ENCODE peak calls at places on chromosomes 11 and 22, in four cellular contexts. G is SJSA1, Y is PC-3, O is NCI-H1417 treated with DMSO at 0.1 percent for 48 hours. U is an unnamed sample.

GRCh38 chr22:40107756-40108437 is 69.8 kb upstream of the TNRC6B start:
- DNase-seq in G (peak; percentile 54), Y (peak; percentile 40), O (no peak), U (peak; percentile 55)

GRCh38 chr11:111764621-111765020 is 1.6 kb downstream of the PPP2R1B start:
- DNase-seq in G (peak; percentile 43), Y (peak; percentile 73), O (no peak), U (peak; percentile 7)

GRCh38 chr22:35021166-35021565 is 44.8 kb upstream of the ISX start:
- DNase-seq in G (no peak), Y (peak; percentile 6), O (no peak), U (no peak)

GRCh38 chr11:61923166-61924015 is 6.0 kb upstream of the RAB3IL1 start:
- DNase-seq in G (no peak), Y (no peak), O (no peak), U (no peak)

GRCh38 chr11:76368497-76368896 is 12.4 kb downstream of the THAP12 start:
- DNase-seq in G (no peak), Y (no peak), O (no peak), U (no peak)

GRCh38 chr11:30510750-30511149 is 75.4 kb downstream of the MPPED2 start:
- DNase-seq in G (no peak), Y (no peak), O (no peak), U (no peak)

GRCh38 chr22:49396817-49397216 is 430.9 kb downstream of the BRD1 start:
- DNase-seq in G (no peak), Y (no peak), O (no peak), U (no peak)

GRCh38 chr11:4095509-4096230 is 1.1 kb downstream of the RRM1 start:
- DNase-seq in G (no peak), Y (peak; percentile 34), O (no peak), U (peak; percentile 21)

GRCh38 chr22:38900677-38901076 is 28.7 kb upstream of the CBX6 start:
- DNase-seq in G (no peak), Y (no peak), O (no peak), U (no peak)

GRCh38 chr22:22595001-22595835 is 36.2 kb upstream of the PRAME start:
- DNase-seq in G (no peak), Y (no peak), O (no peak), U (no peak)

GRCh38 chr22:24697671-24698082 is 76.8 kb downstream of the PIWIL3 start:
- DNase-seq in G (no peak), Y (no peak), O (no peak), U (no peak)

GRCh38 chr11:2436521-2437031 is 7.7 kb downstream of the TRPM5 start:
- DNase-seq in G (no peak), Y (no peak), O (no peak), U (no peak)

GRCh38 chr11:75576445-75577049 is 14.5 kb downstream of the SERPINH1 start:
- DNase-seq in G (peak; percentile 56), Y (no peak), O (no peak), U (no peak)

GRCh38 chr11:123122341-123122740 is 60.4 kb upstream of the HSPA8 start:
- DNase-seq in G (no peak), Y (no peak), O (no peak), U (no peak)

GRCh38 chr11:7204778-7205177 is 46.9 kb upstream of the SYT9 start:
- DNase-seq in G (no peak), Y (peak; percentile 56), O (no peak), U (peak; percentile 89)

GRCh38 chr11:120024046-120024445 is 113.9 kb downstream of the TRIM29 start:
- DNase-seq in G (no peak), Y (no peak), O (no peak), U (no peak)

GRCh38 chr11:27124514-27125264 is 84.1 kb downstream of the BBOX1 start:
- DNase-seq in G (no peak), Y (no peak), O (no peak), U (no peak)

GRCh38 chr22:21917206-21917958 is 35.3 kb downstream of the PPM1F start:
- DNase-seq in G (no peak), Y (no peak), O (no peak), U (no peak)

GRCh38 chr11:35853871-35854270 is 90.0 kb upstream of the LDLRAD3 start:
- DNase-seq in G (no peak), Y (no peak), O (no peak), U (no peak)

GRCh38 chr22:39907035-39907434 is 6.2 kb downstream of the GRAP2 start:
- DNase-seq in G (no peak), Y (no peak), O (no peak), U (no peak)

GRCh38 chr22:40394607-40395006 is 24.2 kb downstream of the SGSM3 start:
- DNase-seq in G (no peak), Y (no peak), O (no peak), U (no peak)

GRCh38 chr22:36659762-36660509 is 43.6 kb downstream of the CACNG2 start:
- DNase-seq in G (peak; percentile 98), Y (peak; percentile 98), O (peak; percentile 5), U (peak; percentile 93)

GRCh38 chr11:101030692-101031091 is 98.9 kb downstream of the PGR start:
- DNase-seq in G (no peak), Y (no peak), O (no peak), U (no peak)

GRCh38 chr11:76770642-76771445 is 12.3 kb upstream of the TSKU start:
- DNase-seq in G (peak; percentile 88), Y (peak; percentile 92), O (no peak), U (peak; percentile 91)

GRCh38 chr22:23750374-23750743 is 553 bp downstream of the ZNF70 start:
- DNase-seq in G (no peak), Y (no peak), O (no peak), U (no peak)

GRCh38 chr22:42376721-42377177 is 55.5 kb downstream of the NFAM1 start:
- DNase-seq in G (no peak), Y (no peak), O (no peak), U (no peak)

GRCh38 chr11:74754507-74755255 is 6.0 kb downstream of the RNF169 start:
- DNase-seq in G (peak; percentile 51), Y (peak; percentile 96), O (no peak), U (peak; percentile 85)

GRCh38 chr22:32037236-32037635 is 5.8 kb upstream of the SLC5A1 start:
- DNase-seq in G (no peak), Y (no peak), O (no peak), U (no peak)

GRCh38 chr22:46180370-46181137 is 30.2 kb downstream of the PPARA start:
- DNase-seq in G (no peak), Y (no peak), O (no peak), U (no peak)

GRCh38 chr11:37364246-37364839 is 766.3 kb upstream of the RAG2 start:
- DNase-seq in G (no peak), Y (no peak), O (no peak), U (no peak)

GRCh38 chr11:20156876-20157613 is 3.2 kb downstream of the DBX1 start:
- DNase-seq in G (no peak), Y (no peak), O (no peak), U (no peak)

GRCh38 chr11:121554552-121554951 is 101.8 kb upstream of the SORL1-AS1 start:
- DNase-seq in G (no peak), Y (no peak), O (no peak), U (no peak)

GRCh38 chr11:65776196-65776595 is 4.6 kb downstream of the AP5B1 start:
- DNase-seq in G (peak; percentile 43), Y (no peak), O (no peak), U (no peak)

GRCh38 chr11:66119348-66120133 is 49.5 kb downstream of the PACS1 start:
- DNase-seq in G (no peak), Y (peak; percentile 87), O (no peak), U (peak; percentile 88)

U was measured in HT1080.